ENCODE peak calls at places on chromosomes 2 and 18, in eight cellular contexts. C is HCT116, T is endothelial cell of umbilical vein, B is K562, P is SK-N-SH, A is A549, J is GM12878, H is H1. E is an unnamed sample.

GRCh38 chr18:50674307-50674706 is 114.4 kb downstream of the MAPK4 start:
- DNase-seq in B (no peak), A (no peak), J (no peak), H (no peak), P (no peak), T (no peak), C (no peak), E (no peak)

GRCh38 chr2:165584126-165584525 is 114.6 kb downstream of the CSRNP3 start:
- DNase-seq in B (no peak), T (no peak), C (no peak), H (no peak), A (no peak), P (no peak), J (no peak), E (no peak)

GRCh38 chr2:105287692-105288091 is 41.8 kb downstream of the TGFBRAP1 start:
- DNase-seq in H (peak; percentile 61), C (peak; percentile 16), A (peak; percentile 68), J (peak; percentile 4), T (peak; percentile 61), B (peak; percentile 43), P (peak; percentile 33), E (peak; percentile 65)

GRCh38 chr2:232482301-232483238 is 5.1 kb downstream of the ECEL1 start:
- DNase-seq in H (no peak), T (no peak), A (no peak), B (no peak), J (no peak), C (no peak), P (no peak), E (no peak)

GRCh38 chr2:14673351-14673875 is 40.9 kb downstream of the LRATD1 start:
- DNase-seq in P (no peak), B (no peak), C (no peak), A (no peak), H (no peak), J (no peak), T (no peak), E (no peak)

GRCh38 chr2:26639685-26640240 is 1.4 kb downstream of the CIB4 start:
- DNase-seq in J (no peak), P (no peak), B (no peak), H (no peak), A (no peak), C (no peak), T (no peak), E (no peak)

GRCh38 chr2:232882085-232882484 is 12.0 kb downstream of the SNORC start:
- DNase-seq in T (no peak), C (no peak), P (no peak), J (no peak), H (no peak), B (no peak), A (no peak), E (no peak)

GRCh38 chr18:59690216-59691045 is 6.8 kb downstream of the CCBE1 start:
- DNase-seq in C (no peak), H (no peak), T (no peak), A (no peak), B (no peak), J (no peak), P (no peak), E (no peak)

GRCh38 chr2:169229590-169229989 is 132.7 kb downstream of the LRP2 start:
- DNase-seq in H (no peak), J (no peak), A (no peak), P (no peak), T (no peak), B (no peak), C (no peak), E (no peak)

GRCh38 chr2:24124003-24124585 is 825 bp downstream of the FAM228B start:
- DNase-seq in T (no peak), B (no peak), P (no peak), J (no peak), C (no peak), H (no peak), A (peak; percentile 64), E (no peak)

GRCh38 chr2:123438277-123439050 is 586.6 kb upstream of the CNTNAP5 start:
- DNase-seq in P (peak; percentile 8), T (no peak), H (no peak), A (no peak), C (no peak), B (no peak), J (no peak), E (no peak)

GRCh38 chr18:3771121-3771971 is 321.4 kb downstream of the TGIF1 start:
- DNase-seq in J (no peak), H (peak; percentile 99), C (peak; percentile 41), T (peak; percentile 93), P (peak; percentile 86), B (peak; percentile 90), A (peak; percentile 91), E (peak; percentile 83)

GRCh38 chr2:215833531-215834162 is 179.7 kb downstream of the MREG start:
- DNase-seq in J (no peak), T (peak; percentile 94), C (peak; percentile 8), P (no peak), A (peak; percentile 65), B (peak; percentile 16), H (no peak), E (peak; percentile 20)

GRCh38 chr2:217852812-217853211 is 150.0 kb downstream of the TNS1 start:
- DNase-seq in A (no peak), B (no peak), T (no peak), C (no peak), P (no peak), J (no peak), H (no peak), E (no peak)

GRCh38 chr2:71700880-71701397 is 247.6 kb downstream of the DYSF start:
- DNase-seq in J (no peak), C (no peak), A (no peak), H (no peak), T (no peak), P (no peak), B (no peak), E (no peak)

GRCh38 chr2:84204995-84205394 is 254.1 kb downstream of the SUCLG1 start:
- DNase-seq in T (no peak), A (no peak), H (no peak), P (no peak), B (no peak), J (no peak), C (no peak), E (no peak)

GRCh38 chr2:241092677-241093076 is 9.4 kb downstream of the MTERF4 start:
- DNase-seq in P (no peak), H (no peak), C (no peak), B (no peak), J (no peak), T (no peak), A (peak; percentile 24), E (no peak)

GRCh38 chr2:42810126-42810970 is 18.0 kb upstream of the HAAO start:
- DNase-seq in B (peak; percentile 87), H (peak; percentile 96), J (peak; percentile 95), P (peak; percentile 97), C (peak; percentile 86), T (peak; percentile 98), A (peak; percentile 98), E (peak; percentile 97)

GRCh38 chr2:39632871-39633270 is 32.8 kb upstream of the TMEM178A start:
- DNase-seq in B (no peak), H (no peak), C (no peak), T (no peak), P (no peak), A (no peak), J (no peak), E (no peak)

GRCh38 chr18:50009772-50010171 is 185.2 kb downstream of the MYO5B start:
- DNase-seq in H (peak; percentile 62), B (peak; percentile 44), T (peak; percentile 40), C (peak; percentile 52), P (peak; percentile 57), J (peak; percentile 25), A (peak; percentile 37), E (peak; percentile 56)

DNA sequence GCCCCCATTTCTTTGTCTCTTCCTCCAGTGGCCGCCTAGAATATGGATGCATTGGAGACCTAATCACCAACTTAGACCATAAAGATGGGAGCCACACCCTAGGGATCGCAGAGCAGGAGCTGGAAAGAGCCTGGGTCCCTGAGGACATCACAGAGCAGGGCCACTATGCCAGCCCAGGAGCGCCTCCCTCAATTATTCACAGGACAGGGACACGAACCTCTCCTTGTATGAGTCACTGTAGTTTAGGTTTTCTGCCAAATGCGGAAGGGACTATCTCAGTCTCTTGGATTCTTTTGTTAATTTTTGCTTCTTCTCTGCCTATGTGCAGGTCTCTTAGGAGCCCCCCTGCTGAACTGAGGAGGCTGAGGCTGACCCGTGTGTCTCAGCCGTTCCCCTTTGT is 12.9 kb upstream of the PTPN4 start:
- DNase-seq in T (no peak), H (peak; percentile 44), P (no peak), A (no peak), B (no peak), C (no peak), J (no peak), E (no peak)
- TF ChIP-seq MAX in T (no peak), H (no peak), P (no peak), A (no peak), B (no peak), C (peak; percentile 29), J (no peak), E (no peak)

GRCh38 chr18:41165625-41166024 is 789.4 kb upstream of the PIK3C3 start:
- DNase-seq in C (no peak), A (no peak), T (no peak), H (no peak), B (no peak), J (no peak), P (no peak), E (no peak)

GRCh38 chr18:41170346-41170745 is 784.7 kb upstream of the PIK3C3 start:
- DNase-seq in T (peak; percentile 60), J (no peak), B (no peak), A (no peak), H (no peak), P (no peak), C (no peak), E (no peak)
- TF ChIP-seq CTCF in T (no peak), J (no peak), B (no peak), A (no peak), H (no peak), P (no peak), C (no peak), E (no peak)

GRCh38 chr2:201118957-201119848 is 3.2 kb downstream of the CFLAR start:
- DNase-seq in A (no peak), H (no peak), P (no peak), C (peak; percentile 33), T (peak; percentile 68), B (no peak), J (no peak), E (peak; percentile 86)

GRCh38 chr2:201122276-201122675 is 6.3 kb downstream of the CFLAR start:
- DNase-seq in B (peak; percentile 19), C (no peak), T (no peak), H (no peak), A (no peak), P (no peak), J (no peak), E (peak; percentile 65)

GRCh38 chr2:201118121-201118956 is 2.4 kb downstream of the CFLAR start:
- DNase-seq in A (peak; percentile 91), J (no peak), T (peak; percentile 90), H (peak; percentile 52), B (peak; percentile 52), P (peak; percentile 49), C (peak; percentile 86), E (peak; percentile 99)

GRCh38 chr2:201116959-201117734 is 1.2 kb downstream of the CFLAR start:
- DNase-seq in H (no peak), B (no peak), T (peak; percentile 94), J (no peak), P (no peak), C (peak; percentile 59), A (peak; percentile 88), E (peak; percentile 93)

GRCh38 chr2:201120500-201120899 is 4.5 kb downstream of the CFLAR start:
- DNase-seq in B (no peak), A (no peak), J (no peak), P (no peak), C (no peak), T (no peak), H (no peak), E (peak; percentile 36)
- H3K4me3 ChIP-seq in B (peak overlapping the region; percentile 93), A (peak overlapping the region; percentile 69), J (peak overlapping the region; percentile 82), P (no peak overlapping the region), C (no peak overlapping the region), T (peak overlapping the region; percentile 77), H (no peak overlapping the region), E (peak overlapping the region; percentile 98)

GRCh38 chr2:239944706-239945551 is 80.2 kb downstream of the NDUFA10 start:
- DNase-seq in P (no peak), A (no peak), B (no peak), H (no peak), T (no peak), C (no peak), J (no peak), E (peak; percentile 97)
- TF ChIP-seq MAX in P (no peak), A (no peak), B (no peak), H (no peak), T (no peak), C (no peak), J (no peak), E (peak; percentile 62)

E was measured in NB4.